ENCODE peak calls at places on chromosome 7, in six cellular contexts. H is left kidney, Z is mucosa of descending colon, R is endothelial cell, K is caudate nucleus, V is naive B cell. Q is an unnamed sample.
A peak's percentile ranks its signal among the peaks of the same experiment; 100 is the strongest.

GRCh38 chr7:100483728-100484635 is at the start of gene NYAP1:
- DNase-seq in H (peak; percentile 85), Z (peak; percentile 66), R (no peak), K (no peak), V (peak; percentile 37), Q (no peak)

GRCh38 chr7:21128418-21128817 is 299.5 kb upstream of the SP4 start:
- DNase-seq in H (peak; percentile 52), Z (no peak), R (no peak), K (no peak), V (no peak), Q (no peak)

GRCh38 chr7:64990216-64990615 is 620 bp downstream of the ZNF117 start:
- DNase-seq in H (peak; percentile 45), Z (no peak), R (no peak), K (no peak), V (no peak), Q (no peak)

GRCh38 chr7:138226001-138226476 is 149.8 kb downstream of the AKR1D1 start:
- DNase-seq in H (peak; percentile 60), Z (no peak), R (no peak), K (no peak), V (no peak), Q (no peak)

GRCh38 chr7:1164436-1164835 is 4.4 kb upstream of the ZFAND2A start:
- DNase-seq in H (no peak), Z (no peak), R (no peak), K (no peak), V (no peak), Q (no peak)

GRCh38 chr7:106394526-106394925 is 109.7 kb upstream of the NAMPT start:
- DNase-seq in H (no peak), Z (no peak), R (no peak), K (no peak), V (no peak), Q (no peak)

GRCh38 chr7:37714606-37715005 is 31.0 kb downstream of the GPR141 start:
- DNase-seq in H (peak; percentile 21), Z (no peak), R (no peak), K (no peak), V (no peak), Q (no peak)

GRCh38 chr7:74252893-74253292 is 1.3 kb downstream of the RFC2 start:
- DNase-seq in H (peak; percentile 68), Z (peak; percentile 60), R (no peak), K (no peak), V (no peak), Q (no peak)

GRCh38 chr7:71377062-71377461 is 245.1 kb downstream of the GALNT17 start:
- DNase-seq in H (no peak), Z (no peak), R (no peak), K (no peak), V (no peak), Q (no peak)